ENCODE peak calls at places on chromosomes 13 and 19, in six cellular contexts. O, H, K, U, R and Q are unnamed samples.

GRCh38 chr19:19630426-19630825 is 2.4 kb upstream of the LPAR2 start:
- DNase-seq in H (no peak), R (no peak), K (no peak), U (no peak), O (no peak), Q (no peak)

GRCh38 chr19:5691930-5692784 is 2.1 kb downstream of the RPL36 start:
- DNase-seq in U (peak), R (no peak), K (no peak), H (peak), O (peak), Q (no peak)

GRCh38 chr13:60019119-60019993 is 144.4 kb downstream of the DIAPH3 start:
- DNase-seq in O (peak), U (peak), R (no peak), H (no peak), K (no peak), Q (no peak)

GRCh38 chr13:21347753-21348318 is 111.3 kb downstream of the ZDHHC20 start:
- DNase-seq in R (no peak), H (peak), U (no peak), O (no peak), K (no peak), Q (no peak)

GRCh38 chr13:33676045-33676699 is 141.8 kb upstream of the RFC3 start:
- DNase-seq in H (no peak), U (no peak), O (no peak), R (no peak), K (no peak), Q (no peak)

GRCh38 chr13:58476176-58476575 is 844.6 kb downstream of the PCDH17 start:
- DNase-seq in K (peak), O (no peak), H (peak), U (no peak), R (no peak), Q (peak)

GRCh38 chr13:28467886-28468519 is 26.9 kb downstream of the FLT1 start:
- DNase-seq in R (no peak), K (no peak), U (no peak), H (no peak), O (no peak), Q (no peak)

GRCh38 chr19:39645800-39646411 is 9.8 kb upstream of the LGALS16 start:
- DNase-seq in R (peak), K (peak), H (no peak), U (peak), O (peak), Q (peak)

GRCh38 chr19:7973883-7974282 is 30.4 kb upstream of the TIMM44 start:
- DNase-seq in O (no peak), U (no peak), K (no peak), H (no peak), R (no peak), Q (no peak)

GRCh38 chr13:31008400-31009115 is 76.1 kb downstream of the TEX26 start:
- DNase-seq in H (no peak), K (no peak), O (peak), U (peak), R (peak), Q (no peak)

GRCh38 chr19:47263169-47263560 is 6.8 kb downstream of the CCDC9 start:
- DNase-seq in O (no peak), K (no peak), U (no peak), H (no peak), R (no peak), Q (no peak)

GRCh38 chr19:32824906-32825608 is 44.5 kb downstream of the SLC7A9 start:
- DNase-seq in H (no peak), O (no peak), U (no peak), R (no peak), K (peak), Q (peak)

GRCh38 chr19:33374406-33374703 is 846 bp downstream of the CEBPG start:
- DNase-seq in O (peak), K (no peak), R (no peak), U (peak), H (no peak), Q (peak)

GRCh38 chr19:47623921-47624391 is 15.0 kb downstream of the BICRA start:
- DNase-seq in U (no peak), H (no peak), R (no peak), K (no peak), O (no peak), Q (peak)

GRCh38 chr13:98848736-98849135 is 96.3 kb upstream of the SLC15A1 start:
- DNase-seq in O (peak), R (no peak), K (no peak), U (no peak), H (no peak), Q (no peak)

GRCh38 chr13:44420376-44421220 is 47.0 kb downstream of the SERP2 start:
- DNase-seq in R (peak), K (no peak), H (no peak), U (no peak), O (no peak), Q (peak)

GRCh38 chr13:39760521-39760920 is 105.1 kb downstream of the COG6 start:
- DNase-seq in H (no peak), K (no peak), O (no peak), U (no peak), R (no peak), Q (no peak)

GRCh38 chr19:1849132-1849474 is 820 bp upstream of the REXO1 start:
- DNase-seq in K (no peak), U (no peak), R (no peak), H (no peak), O (no peak), Q (no peak)

GRCh38 chr19:1847348-1847683 is 967 bp downstream of the REXO1 start:
- DNase-seq in H (no peak), K (no peak), R (no peak), U (no peak), O (no peak), Q (no peak)

GRCh38 chr19:1847684-1848398 is 442 bp downstream of the REXO1 start:
- DNase-seq in H (no peak), K (no peak), O (peak), R (peak), U (peak), Q (peak)

GRCh38 chr19:1849999-1850398 is 1.7 kb upstream of the REXO1 start:
- DNase-seq in K (no peak), H (no peak), U (no peak), R (no peak), O (no peak), Q (no peak)

GRCh38 chr19:1848399-1849131 is at the start of gene REXO1:
- DNase-seq in H (peak), O (peak), U (peak), K (peak), R (peak), Q (peak)
- H3K18ac ChIP-seq in H (peak), O (peak), U (peak), K (peak), R (peak), Q (peak)

GRCh38 chr13:52852444-52852843 is 4.0 kb upstream of the PCDH8 start:
- DNase-seq in K (no peak), O (no peak), R (no peak), H (no peak), U (no peak), Q (no peak)

GRCh38 chr13:52848455-52849190 is at the start of gene PCDH8:
- DNase-seq in R (peak), K (peak), O (no peak), H (peak), U (no peak), Q (peak)

GRCh38 chr13:52849727-52850395 is 1.4 kb upstream of the PCDH8 start:
- DNase-seq in H (peak), U (no peak), R (peak), K (no peak), O (no peak), Q (peak)

GRCh38 chr13:52850396-52851152 is 2.1 kb upstream of the PCDH8 start:
- DNase-seq in U (peak), R (peak), O (peak), H (peak), K (peak), Q (peak)

DNA sequence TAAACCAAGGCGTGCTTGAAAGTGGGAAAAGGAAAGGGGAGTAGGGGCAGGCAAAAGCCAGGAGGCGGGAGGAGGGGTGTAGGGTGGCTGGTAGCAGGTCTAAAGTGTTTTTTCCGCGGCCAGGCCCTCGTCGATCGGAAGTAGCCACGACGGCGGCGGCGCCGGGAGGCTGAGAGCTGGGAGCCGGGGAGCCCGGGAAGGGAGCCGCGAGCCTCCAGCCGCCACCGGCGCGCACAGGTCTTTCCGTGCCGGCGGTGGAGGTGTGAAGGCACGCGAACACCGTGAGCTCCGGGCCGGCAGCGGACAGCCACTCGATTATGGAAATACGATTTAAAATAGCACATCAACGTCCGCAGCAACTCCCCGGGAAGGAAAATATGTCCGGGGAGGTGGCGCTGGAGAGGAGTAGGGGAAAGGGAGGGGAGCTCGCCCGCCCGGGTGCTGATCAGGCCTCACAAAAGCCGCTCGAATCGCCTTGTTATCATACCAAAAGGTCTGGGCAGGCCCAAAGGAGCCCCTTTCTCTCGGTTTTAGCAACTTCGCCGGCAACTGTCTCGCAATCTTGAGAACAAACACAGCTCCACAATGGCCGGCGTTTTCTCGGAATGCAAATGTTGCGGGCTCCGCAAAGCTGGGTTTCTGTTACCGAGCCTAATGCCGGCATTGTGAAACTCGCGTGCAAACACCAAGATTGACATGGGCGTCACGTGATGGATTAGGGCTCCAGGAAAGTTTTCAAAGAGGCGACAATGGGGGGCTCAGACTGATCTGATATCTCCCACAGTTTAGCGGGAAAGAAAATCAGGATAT is 2.9 kb upstream of the PCDH8 start:
- DNase-seq in O (no peak), R (peak), U (peak), K (peak), H (peak), Q (peak)
- H3K18ac ChIP-seq in O (no peak), R (peak), U (no peak), K (peak), H (peak), Q (peak)

DNA sequence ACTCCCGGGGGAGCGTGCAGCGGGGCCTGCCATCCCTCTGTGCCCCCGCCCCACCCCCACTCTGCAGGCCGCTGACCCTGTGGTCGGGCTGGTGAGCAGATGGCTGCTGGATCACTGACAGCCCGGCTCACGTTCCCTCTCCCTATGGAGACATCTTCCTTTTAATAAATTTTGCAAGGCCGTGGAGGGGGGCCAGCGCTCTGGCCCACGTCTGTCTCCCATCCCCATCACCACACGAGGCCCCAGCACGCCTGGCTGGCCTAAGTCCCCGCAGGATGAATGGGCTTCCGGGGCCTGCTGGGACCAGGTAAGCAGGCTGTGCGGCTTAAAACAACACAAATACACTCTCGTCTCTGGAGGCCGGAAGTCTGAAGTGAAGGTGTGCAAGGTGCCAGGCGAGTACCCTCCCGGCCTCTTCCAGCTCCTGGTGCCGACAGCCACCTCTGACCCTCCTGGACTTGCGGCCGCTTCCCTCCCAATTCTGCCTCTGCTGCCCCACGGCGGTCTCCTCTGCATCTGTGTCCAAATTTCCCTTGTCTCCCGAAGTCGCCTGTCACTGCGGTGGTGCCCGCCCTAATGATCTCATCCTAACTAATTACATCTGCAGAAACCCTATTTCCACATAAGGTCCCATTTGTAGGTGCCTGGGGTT is 8.3 kb upstream of the PTBP1 start:
- DNase-seq in U (peak), K (no peak), O (no peak), H (peak), R (peak), Q (peak)
- H3K18ac ChIP-seq in U (peak), K (peak), O (no peak), H (no peak), R (peak), Q (peak)

DNA sequence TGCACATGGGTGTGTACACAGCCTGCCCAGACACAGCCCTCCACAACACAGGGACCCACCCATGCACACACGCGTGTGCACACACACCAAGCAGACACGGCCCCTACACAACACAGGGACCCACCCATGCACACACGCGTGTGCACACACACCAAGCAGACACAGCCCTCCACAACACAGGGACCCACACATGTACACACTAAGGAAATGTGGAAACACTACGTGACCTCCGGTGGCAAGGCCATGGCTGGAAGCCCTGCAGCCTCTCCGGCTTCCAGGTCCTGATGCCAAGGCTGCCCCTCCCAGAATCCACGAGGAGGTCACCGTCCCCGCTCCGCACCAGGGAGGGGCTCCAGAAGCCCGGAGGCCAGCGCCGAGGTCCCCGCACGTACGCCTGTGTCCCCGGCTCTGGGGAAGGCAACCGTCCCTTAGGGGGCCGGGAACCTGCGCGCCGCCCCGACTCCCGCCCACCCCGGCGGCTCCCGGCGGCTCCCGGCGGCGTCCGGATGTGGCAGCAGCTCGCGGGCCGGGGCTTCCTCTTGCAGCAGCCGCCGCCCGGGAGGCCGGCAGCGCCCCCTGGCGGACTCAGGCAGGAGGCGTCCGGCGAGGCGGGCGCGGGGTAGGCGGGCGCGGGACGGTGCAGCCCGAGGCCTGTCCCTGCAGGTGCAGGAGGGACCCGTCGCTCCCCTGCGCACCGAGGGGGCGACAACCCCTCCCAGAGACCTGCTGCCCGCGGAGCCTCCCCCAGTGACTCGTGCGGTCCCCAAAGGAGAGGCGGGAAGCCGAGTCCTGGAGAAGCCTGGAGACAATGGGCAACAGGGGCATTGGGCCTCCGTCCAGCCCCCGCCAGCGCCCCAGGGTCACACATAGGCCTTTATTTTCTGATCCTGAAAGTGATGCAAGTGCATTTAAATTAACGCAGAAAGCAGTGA is 29.9 kb upstream of the GRTP1 start:
- DNase-seq in U (peak), K (peak), O (peak), H (peak), R (peak), Q (peak)
- H3K18ac ChIP-seq in U (peak), K (peak), O (peak), H (peak), R (peak), Q (no peak)

GRCh38 chr19:1183543-1184172 is 9.6 kb upstream of the SBNO2 start:
- DNase-seq in O (peak), R (no peak), H (peak), K (no peak), U (peak), Q (peak)
- H3K18ac ChIP-seq in O (no peak), R (no peak), H (no peak), K (peak), U (no peak), Q (no peak)

GRCh38 chr19:3096267-3096901 is 2.2 kb downstream of the GNA11 start:
- DNase-seq in K (no peak), O (no peak), R (no peak), H (no peak), U (no peak), Q (no peak)
- H3K18ac ChIP-seq in K (no peak), O (no peak), R (peak), H (no peak), U (no peak), Q (no peak)

GRCh38 chr13:91203430-91203829 is 144.1 kb upstream of the MIR17HG start:
- DNase-seq in O (no peak), H (no peak), K (no peak), R (no peak), U (no peak), Q (peak)
- H3K18ac ChIP-seq in O (no peak), H (no peak), K (no peak), R (no peak), U (no peak), Q (peak)